ENCODE peak calls at places on chromosomes 4 and X, in six cellular contexts. Q is WTC11; G is stimulated activated CD4-positive, alpha-beta T cell treated with anti-CD3 and anti-CD28 coated beads, TNF-alpha, amount 100 ng/mL, for 4 hours; W is GM13976; E is RCC 7860; L is T-helper 2 cell. U is an unnamed sample.

GRCh38 chrX:22559506-22559905 is 286.8 kb downstream of the CBLL2 start:
- DNase-seq in L (no peak), G (no peak), W (no peak), Q (no peak), E (no peak), U (no peak)

GRCh38 chrX:118286066-118286758 is 59.7 kb upstream of the WDR44 start:
- DNase-seq in L (no peak), G (no peak), Q (no peak), E (no peak), W (no peak), U (no peak)

GRCh38 chr4:147160908-147161513 is 215.3 kb upstream of the TTC29 start:
- DNase-seq in G (no peak), W (peak; percentile 70), L (peak; percentile 33), Q (no peak), E (peak; percentile 10), U (peak; percentile 47)

GRCh38 chr4:132683957-132684356 is 465.1 kb upstream of the PCDH10 start:
- DNase-seq in W (no peak), L (no peak), G (no peak), Q (peak; percentile 21), E (no peak), U (no peak)

GRCh38 chrX:72604112-72604511 is 31.5 kb upstream of the HDAC8 start:
- DNase-seq in E (no peak), G (no peak), W (no peak), Q (no peak), L (peak; percentile 23), U (peak; percentile 41)

GRCh38 chr4:54487491-54487890 is 170.3 kb upstream of the KIT start:
- DNase-seq in Q (no peak), E (peak; percentile 61), L (no peak), W (no peak), G (no peak), U (no peak)

GRCh38 chr4:52841707-52842456 is 20.2 kb upstream of the RASL11B start:
- DNase-seq in W (no peak), G (no peak), E (no peak), Q (no peak), L (no peak), U (no peak)

GRCh38 chr4:53049528-53049927 is 187.4 kb downstream of the RASL11B start:
- DNase-seq in Q (no peak), E (no peak), L (no peak), G (no peak), W (no peak), U (no peak)

GRCh38 chr4:158817562-158818370 is 48.9 kb downstream of the FNIP2 start:
- DNase-seq in E (no peak), W (no peak), Q (no peak), G (no peak), L (peak; percentile 51), U (no peak)

GRCh38 chr4:55865228-55865806 is 11.9 kb downstream of the EXOC1 start:
- DNase-seq in E (peak; percentile 9), W (no peak), Q (no peak), L (no peak), G (no peak), U (no peak)

GRCh38 chrX:30570505-30570904 is 7.1 kb downstream of the TASL start:
- DNase-seq in E (no peak), L (peak; percentile 33), Q (no peak), W (peak; percentile 18), G (no peak), U (no peak)

GRCh38 chr4:89152972-89153371 is 41.6 kb downstream of the TIGD2 start:
- DNase-seq in G (no peak), L (no peak), Q (no peak), W (no peak), E (no peak), U (no peak)

GRCh38 chrX:108224727-108225455 is 133.3 kb downstream of the ATG4A start:
- DNase-seq in G (no peak), E (peak; percentile 63), W (peak; percentile 24), L (peak; percentile 2), Q (peak; percentile 12), U (peak; percentile 24)

GRCh38 chr4:168923526-168924194 is 86.4 kb downstream of the CBR4 start:
- DNase-seq in L (peak; percentile 61), G (no peak), E (peak; percentile 39), Q (peak; percentile 52), W (peak; percentile 57), U (peak; percentile 61)

GRCh38 chrX:34813618-34814017 is 129.0 kb upstream of the FAM47B start:
- DNase-seq in L (no peak), E (no peak), W (no peak), Q (no peak), G (no peak), U (no peak)

GRCh38 chr4:86013623-86014022 is 346.2 kb downstream of the MAPK10 start:
- DNase-seq in W (no peak), E (no peak), L (no peak), G (no peak), Q (no peak), U (no peak)

GRCh38 chrX:49901068-49901467 is 21.3 kb upstream of the CLCN5 start:
- DNase-seq in G (no peak), L (no peak), Q (no peak), E (no peak), W (no peak), U (no peak)

GRCh38 chr4:141853091-141853734 is 216.8 kb downstream of the IL15 start:
- DNase-seq in W (no peak), G (no peak), Q (no peak), L (no peak), E (no peak), U (no peak)

GRCh38 chr4:71456841-71457240 is 118.0 kb downstream of the SLC4A4 start:
- DNase-seq in E (peak; percentile 32), W (no peak), Q (no peak), L (no peak), G (no peak), U (no peak)